ENCODE peak calls at places on chromosomes 6 and 20, in seven cellular contexts. C, N, P, J, M, Q and G are unnamed samples.

GRCh38 chr6:37501632-37502466 is 2.2 kb upstream of the CCDC167 start:
- DNase-seq in C (no peak), N (no peak), P (no peak), J (peak; percentile 47), M (no peak), Q (no peak), G (no peak)

GRCh38 chr6:111605100-111605748 is 454 bp downstream of the TRAF3IP2 start:
- DNase-seq in C (peak; percentile 60), N (peak; percentile 83), P (no peak), J (no peak), M (no peak), Q (peak; percentile 70), G (peak; percentile 87)

GRCh38 chr6:142680308-142680707 is 264.7 kb downstream of the HIVEP2 start:
- DNase-seq in C (peak; percentile 59), N (peak; percentile 26), P (no peak), J (no peak), M (no peak), Q (no peak), G (no peak)

GRCh38 chr6:45791181-45791580 is 224.5 kb downstream of the CLIC5 start:
- DNase-seq in C (no peak), N (no peak), P (no peak), J (no peak), M (no peak), Q (no peak), G (no peak)

GRCh38 chr6:42326248-42326647 is 108.6 kb upstream of the MRPS10 start:
- DNase-seq in C (no peak), N (no peak), P (no peak), J (no peak), M (no peak), Q (no peak), G (no peak)

GRCh38 chr6:8194499-8194898 is 92.2 kb upstream of the EEF1E1 start:
- DNase-seq in C (no peak), N (no peak), P (peak; percentile 75), J (no peak), M (no peak), Q (no peak), G (no peak)

GRCh38 chr6:43172127-43173007 is 1.3 kb downstream of the SRF start:
- DNase-seq in C (no peak), N (peak; percentile 48), P (peak; percentile 55), J (peak; percentile 29), M (peak; percentile 59), Q (peak; percentile 79), G (peak; percentile 63)

GRCh38 chr20:62829231-62830230 is 12.7 kb downstream of the COL9A3 start:
- DNase-seq in C (no peak), N (peak; percentile 20), P (no peak), J (no peak), M (no peak), Q (peak; percentile 54), G (no peak)

GRCh38 chr6:137570307-137570832 is 76.2 kb upstream of the OLIG3 start:
- DNase-seq in C (no peak), N (no peak), P (no peak), J (no peak), M (peak; percentile 84), Q (no peak), G (no peak)

GRCh38 chr6:168607272-168608112 is 166.5 kb downstream of the SMOC2 start:
- DNase-seq in C (no peak), N (no peak), P (no peak), J (no peak), M (peak; percentile 79), Q (no peak), G (peak; percentile 67)

GRCh38 chr20:11278461-11278860 is 604.7 kb upstream of the JAG1 start:
- DNase-seq in C (no peak), N (no peak), P (no peak), J (no peak), M (no peak), Q (no peak), G (no peak)

GRCh38 chr6:19731286-19731685 is 105.9 kb upstream of the ID4 start:
- DNase-seq in C (peak; percentile 86), N (no peak), P (no peak), J (no peak), M (no peak), Q (no peak), G (no peak)

GRCh38 chr6:36033935-36034334 is 6.3 kb downstream of the MAPK14 start:
- DNase-seq in C (peak; percentile 2), N (no peak), P (no peak), J (no peak), M (no peak), Q (no peak), G (no peak)

GRCh38 chr6:20837189-20837588 is 302.9 kb downstream of the CDKAL1 start:
- DNase-seq in C (no peak), N (no peak), P (no peak), J (peak; percentile 58), M (no peak), Q (no peak), G (no peak)

GRCh38 chr6:37492236-37493046 is 7.3 kb downstream of the CCDC167 start:
- DNase-seq in C (no peak), N (no peak), P (peak; percentile 34), J (no peak), M (peak; percentile 68), Q (no peak), G (no peak)

GRCh38 chr20:58017237-58017969 is 211.1 kb downstream of the ANKRD60 start:
- DNase-seq in C (peak; percentile 96), N (no peak), P (peak; percentile 23), J (no peak), M (no peak), Q (no peak), G (no peak)

GRCh38 chr6:32852018-32852843 is 1.3 kb downstream of the TAP1 start:
- DNase-seq in C (no peak), N (peak; percentile 65), P (no peak), J (no peak), M (no peak), Q (no peak), G (peak; percentile 87)